ENCODE peak calls at places on chromosomes 13 and 19, in five cellular contexts. L is astrocyte of the spinal cord, K is hepatocyte, G is GM23338, Y is PC-3. B is an unnamed sample.

GRCh38 chr13:75724742-75725504 is 88.8 kb downstream of the LMO7 start:
- DNase-seq in L (no peak), K (no peak), G (no peak), Y (peak; percentile 70), B (no peak)

GRCh38 chr19:48290923-48291700 is 21.2 kb downstream of the ZNF114 start:
- DNase-seq in L (peak; percentile 89), K (peak; percentile 86), G (peak; percentile 91), Y (peak; percentile 78), B (no peak)

GRCh38 chr13:23909606-23910005 is 12.3 kb upstream of the C1QTNF9B start:
- DNase-seq in L (no peak), K (no peak), G (no peak), Y (no peak), B (no peak)

GRCh38 chr13:31199849-31200635 is at the start of gene B3GLCT:
- DNase-seq in L (peak; percentile 63), K (peak; percentile 93), G (peak; percentile 81), Y (peak; percentile 87), B (no peak)

GRCh38 chr13:94550030-94550738 is 45.8 kb downstream of the TGDS start:
- DNase-seq in L (no peak), K (no peak), G (peak; percentile 75), Y (peak; percentile 35), B (no peak)

GRCh38 chr13:75151081-75151643 is 330.8 kb downstream of the TBC1D4 start:
- DNase-seq in L (peak; percentile 66), K (no peak), G (no peak), Y (no peak), B (no peak)

GRCh38 chr13:76016799-76017198 is 380.7 kb downstream of the LMO7 start:
- DNase-seq in L (peak; percentile 18), K (peak; percentile 22), G (peak; percentile 80), Y (peak; percentile 67), B (no peak)

GRCh38 chr13:110638814-110639806 is 23.8 kb downstream of the NAXD start:
- DNase-seq in L (no peak), K (no peak), G (no peak), Y (no peak), B (no peak)

DNA sequence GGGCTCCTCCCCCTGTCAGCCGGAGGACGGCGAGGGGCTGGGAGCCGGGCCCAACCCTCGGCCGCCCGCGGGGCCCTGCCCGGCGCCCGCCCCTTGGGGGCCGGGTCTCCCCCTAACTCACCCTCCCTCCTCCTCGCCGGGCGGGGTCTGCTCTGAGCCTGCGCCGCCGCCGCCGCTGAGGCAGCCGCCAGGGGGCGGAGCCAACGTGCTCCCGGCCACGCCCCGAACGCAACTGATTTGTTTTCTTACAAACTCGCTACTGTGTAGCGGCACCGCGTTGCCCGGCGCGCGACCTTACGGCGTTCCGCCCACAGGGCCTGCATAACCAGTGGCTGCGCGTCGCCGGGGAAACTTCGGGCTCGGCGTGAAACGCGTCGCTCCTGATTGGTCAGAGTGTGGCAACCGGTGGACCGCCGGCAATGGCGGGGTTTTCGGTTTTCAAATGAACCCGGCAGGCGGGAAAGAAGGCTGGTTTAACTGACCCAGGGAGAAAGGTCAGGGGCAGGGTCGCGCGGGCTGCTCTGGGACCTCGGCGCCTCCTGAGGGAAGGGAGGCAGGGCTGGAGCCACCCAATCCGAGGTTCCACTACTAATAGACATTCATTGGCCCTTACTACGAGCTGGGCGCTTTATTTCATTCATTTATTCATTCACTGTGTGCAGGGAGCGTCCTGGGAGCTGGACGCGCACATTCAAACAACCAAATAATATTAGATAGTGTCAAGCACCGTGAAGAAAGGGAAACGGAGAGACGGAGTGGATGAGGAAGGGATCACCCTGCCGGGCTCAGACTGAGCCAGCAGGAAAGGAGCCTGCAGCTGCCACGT is at the start of gene CDKN2D:
- DNase-seq in L (peak; percentile 100), K (peak; percentile 100), G (peak; percentile 100), Y (peak; percentile 100), B (peak; percentile 100)
- TF ChIP-seq CTCF in L (no peak), K (no peak), G (no peak), Y (no peak), B (peak; percentile 24)

GRCh38 chr19:1035998-1036621 is 3.8 kb upstream of the ABCA7 start:
- DNase-seq in L (no peak), K (no peak), G (peak; percentile 71), Y (no peak), B (no peak)
- TF ChIP-seq CTCF in L (no peak), K (no peak), G (peak; percentile 36), Y (no peak), B (peak; percentile 29)

GRCh38 chr13:52450793-52451116 is 321 bp upstream of the VPS36 start:
- DNase-seq in L (no peak), K (no peak), G (no peak), Y (no peak), B (no peak)
- TF ChIP-seq CTCF in L (no peak), K (no peak), G (no peak), Y (peak; percentile 22), B (no peak)

DNA sequence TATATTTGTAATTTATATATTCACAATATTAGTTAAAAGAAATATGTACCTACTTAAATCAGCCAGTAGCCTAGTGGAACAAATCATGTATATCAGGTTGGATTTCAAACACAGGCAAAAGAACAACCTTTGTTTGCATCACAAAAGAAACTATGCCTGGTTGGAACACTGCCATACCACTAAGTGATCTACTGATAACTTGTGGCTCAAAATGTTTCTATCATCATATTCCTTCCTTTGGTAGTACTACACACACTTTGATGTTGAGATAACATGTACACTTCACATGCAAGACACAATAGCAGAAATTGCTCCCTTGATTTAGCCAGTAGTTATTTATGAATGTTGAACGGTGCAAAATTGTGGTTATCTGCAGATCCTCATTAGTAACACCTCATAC is 146.0 kb upstream of the GPC6 start:
- DNase-seq in L (peak; percentile 57), K (no peak), G (peak; percentile 33), Y (peak; percentile 40), B (no peak)
- TF ChIP-seq CTCF in L (no peak), K (no peak), G (no peak), Y (no peak), B (no peak)

GRCh38 chr13:113220877-113221276 is 11.5 kb downstream of the CUL4A start:
- DNase-seq in L (no peak), K (no peak), G (peak; percentile 22), Y (no peak), B (no peak)
- TF ChIP-seq CTCF in L (peak; percentile 34), K (no peak), G (peak; percentile 21), Y (no peak), B (peak; percentile 66)

GRCh38 chr19:46412034-46412982 is 1.1 kb downstream of the CCDC8 start:
- DNase-seq in L (no peak), K (peak; percentile 40), G (no peak), Y (no peak), B (no peak)
- TF ChIP-seq CTCF in L (no peak), K (no peak), G (no peak), Y (no peak), B (peak; percentile 46)

B was measured in chondrocyte.